ENCODE peak calls at places on chromosomes 13 and 19, in six cellular contexts. T is WTC11; O is psoas muscle; U is AG04450; Y is lower lobe of right lung; R is CD8-positive, alpha-beta T cell. H is an unnamed sample.

GRCh38 chr13:29573190-29573589 is 22.3 kb downstream of the SLC7A1 start:
- DNase-seq in T (no peak), O (no peak), U (no peak), Y (no peak), R (no peak), H (no peak)

GRCh38 chr19:33406521-33407139 is 33.1 kb downstream of the CEBPG start:
- DNase-seq in T (peak; percentile 92), O (peak; percentile 68), U (no peak), Y (peak; percentile 80), R (peak; percentile 54), H (peak; percentile 88)

GRCh38 chr13:106997219-106997618 is 429.3 kb upstream of the ARGLU1 start:
- DNase-seq in T (no peak), O (no peak), U (no peak), Y (no peak), R (no peak), H (no peak)

GRCh38 chr19:1003283-1003682 is 3.1 kb downstream of the GRIN3B start:
- DNase-seq in T (no peak), O (no peak), U (no peak), Y (no peak), R (no peak), H (no peak)

GRCh38 chr19:13961826-13962737 is 9.8 kb downstream of the DCAF15 start:
- DNase-seq in T (peak; percentile 62), O (no peak), U (no peak), Y (no peak), R (no peak), H (no peak)

GRCh38 chr13:32955881-32956594 is 60.2 kb upstream of the KL start:
- DNase-seq in T (no peak), O (no peak), U (no peak), Y (no peak), R (no peak), H (no peak)

GRCh38 chr13:93066187-93066586 is 160.4 kb upstream of the GPC6 start:
- DNase-seq in T (no peak), O (no peak), U (peak; percentile 45), Y (no peak), R (no peak), H (no peak)

GRCh38 chr13:42337808-42338600 is 66.1 kb downstream of the AKAP11 start:
- DNase-seq in T (no peak), O (no peak), U (no peak), Y (no peak), R (no peak), H (no peak)

GRCh38 chr19:23190341-23190740 is 59.9 kb downstream of the ZNF724 start:
- DNase-seq in T (no peak), O (no peak), U (no peak), Y (no peak), R (no peak), H (no peak)

GRCh38 chr13:20054586-20054985 is 96.1 kb downstream of the ZMYM2 start:
- DNase-seq in T (no peak), O (no peak), U (no peak), Y (no peak), R (no peak), H (no peak)

GRCh38 chr19:44757057-44757734 is 8.7 kb downstream of the BCL3 start:
- DNase-seq in T (peak; percentile 36), O (peak; percentile 80), U (no peak), Y (no peak), R (no peak), H (no peak)

GRCh38 chr13:28001837-28002473 is 13.5 kb upstream of the URAD start:
- DNase-seq in T (no peak), O (no peak), U (no peak), Y (no peak), R (no peak), H (no peak)

GRCh38 chr19:17489392-17490030 is 19.2 kb downstream of the SLC27A1 start:
- DNase-seq in T (no peak), O (no peak), U (no peak), Y (no peak), R (no peak), H (no peak)

GRCh38 chr19:12899891-12900518 is 9.0 kb downstream of the GCDH start:
- DNase-seq in T (no peak), O (no peak), U (no peak), Y (no peak), R (no peak), H (no peak)

GRCh38 chr19:10227215-10227971 is 3.7 kb downstream of the S1PR2 start:
- DNase-seq in T (peak; percentile 52), O (peak; percentile 32), U (no peak), Y (no peak), R (no peak), H (no peak)

GRCh38 chr13:23790591-23791170 is 98.5 kb downstream of the MIPEP start:
- DNase-seq in T (no peak), O (no peak), U (no peak), Y (no peak), R (no peak), H (no peak)

GRCh38 chr19:5232798-5233505 is 107.7 kb downstream of the PTPRS start:
- DNase-seq in T (no peak), O (no peak), U (no peak), Y (no peak), R (no peak), H (no peak)

GRCh38 chr19:33373701-33374405 is at the start of gene CEBPG:
- DNase-seq in T (peak; percentile 44), O (peak; percentile 71), U (no peak), Y (peak; percentile 67), R (peak; percentile 21), H (no peak)

GRCh38 chr19:1239796-1240737 is 1.5 kb upstream of the ATP5F1D start:
- DNase-seq in T (peak; percentile 93), O (peak; percentile 93), U (peak; percentile 68), Y (peak; percentile 89), R (peak; percentile 86), H (no peak)

GRCh38 chr13:46476174-46476573 is 76.8 kb upstream of the LRCH1 start:
- DNase-seq in T (no peak), O (no peak), U (no peak), Y (no peak), R (no peak), H (no peak)

GRCh38 chr19:29598496-29598895 is 7.6 kb upstream of the POP4 start:
- DNase-seq in T (no peak), O (no peak), U (no peak), Y (no peak), R (no peak), H (no peak)

GRCh38 chr13:49248433-49249002 is 793 bp downstream of the CDADC1 start:
- DNase-seq in T (no peak), O (no peak), U (no peak), Y (peak; percentile 47), R (no peak), H (no peak)
- TF ChIP-seq CTCF in T (no peak), O (no peak), U (peak; percentile 27), Y (no peak), R (no peak), H (peak; percentile 68)

DNA sequence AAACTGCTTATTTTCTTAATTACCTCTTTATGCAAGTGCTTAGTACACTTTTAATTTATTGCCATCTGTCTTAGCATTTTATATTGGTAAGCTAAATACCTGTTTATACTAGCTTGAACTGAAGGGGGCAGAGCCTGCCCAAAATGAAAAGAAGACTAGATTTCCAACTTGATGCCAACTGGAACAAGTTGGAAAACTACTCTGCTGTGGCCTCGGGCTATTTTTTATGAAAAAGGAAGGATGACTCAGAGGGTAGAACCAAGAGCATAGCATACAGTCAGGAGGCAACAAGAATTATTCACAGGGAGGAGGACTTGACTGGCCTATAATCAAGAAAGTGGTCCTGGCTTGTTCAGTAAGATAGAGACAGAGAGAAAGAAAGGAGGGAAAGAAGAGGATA is 150.3 kb downstream of the NDFIP2 start:
- DNase-seq in T (no peak), O (no peak), U (no peak), Y (no peak), R (no peak), H (no peak)
- TF ChIP-seq CTCF in T (no peak), O (peak; percentile 59), U (peak; percentile 23), Y (no peak), R (no peak), H (peak; percentile 80)

DNA sequence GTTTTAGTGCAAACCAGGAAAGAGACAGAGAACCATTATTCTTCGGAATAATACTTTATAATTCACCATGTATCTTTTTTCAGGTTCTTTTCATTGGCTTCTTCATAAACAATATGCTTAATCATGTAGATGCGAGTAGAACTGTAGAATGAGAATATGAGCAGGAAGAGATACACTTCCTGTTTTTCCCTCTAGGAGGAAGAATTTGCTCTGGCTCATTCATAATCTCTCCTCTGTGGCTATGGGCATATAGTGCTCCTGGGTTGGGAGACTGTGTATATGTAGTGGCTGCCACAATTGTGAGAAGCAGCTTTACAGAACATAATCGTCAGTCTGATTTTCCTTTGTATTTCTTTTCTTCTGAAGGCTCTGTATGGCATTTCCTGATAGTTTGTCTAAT is 2.8 kb upstream of the DCLK1 start:
- DNase-seq in T (no peak), O (no peak), U (no peak), Y (no peak), R (no peak), H (no peak)
- TF ChIP-seq CTCF in T (no peak), O (no peak), U (peak; percentile 3), Y (no peak), R (no peak), H (peak; percentile 21)

GRCh38 chr19:57903298-57904174 is 12.9 kb downstream of the ZNF417 start:
- DNase-seq in T (no peak), O (no peak), U (no peak), Y (no peak), R (no peak), H (no peak)
- TF ChIP-seq CTCF in T (peak; percentile 39), O (peak; percentile 31), U (peak; percentile 62), Y (peak; percentile 39), R (peak; percentile 65), H (peak; percentile 80)

DNA sequence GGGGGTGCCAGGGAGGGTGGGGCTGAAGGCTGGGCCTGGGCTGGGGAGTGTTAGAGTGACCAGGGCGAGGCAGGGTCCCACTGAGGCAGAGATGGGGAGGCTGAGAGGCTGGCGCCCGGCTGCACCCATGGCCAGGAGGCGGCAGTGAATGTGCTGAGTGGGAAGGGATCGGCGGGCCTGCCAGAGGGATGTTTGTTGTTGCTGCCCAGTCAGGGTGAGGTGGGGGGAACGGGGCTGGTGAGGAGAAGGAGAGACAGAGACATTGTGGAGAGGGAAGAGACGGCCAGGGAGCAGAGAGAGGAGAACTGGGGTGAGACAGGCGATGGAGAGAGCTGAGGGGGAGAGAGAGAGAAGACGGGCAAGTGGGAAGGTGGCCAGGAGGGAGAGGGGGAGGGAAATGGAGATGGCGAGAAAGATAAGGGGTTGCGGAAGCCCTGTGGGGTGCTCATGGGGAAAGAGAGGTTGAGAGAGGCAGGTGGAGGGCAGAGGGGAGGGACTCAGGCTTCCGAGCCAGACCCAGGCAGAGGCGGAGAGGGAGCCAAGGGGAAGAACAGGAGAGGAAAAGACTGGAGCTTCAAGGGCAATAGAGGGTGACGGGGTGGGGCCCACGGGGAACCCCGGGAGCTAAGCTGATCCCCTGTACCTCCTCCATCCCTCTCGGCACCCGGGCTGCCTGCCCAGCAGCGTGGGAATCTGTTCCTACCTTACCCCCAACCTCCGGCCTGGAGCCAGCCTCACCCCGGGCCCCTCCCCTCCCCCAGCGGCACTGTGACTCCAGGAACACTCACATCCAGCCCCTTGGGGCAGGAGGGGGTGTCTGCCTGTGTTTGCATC is 690 bp upstream of the B3GNT8 start:
- DNase-seq in T (peak; percentile 39), O (peak; percentile 41), U (no peak), Y (peak; percentile 71), R (no peak), H (no peak)
- TF ChIP-seq CTCF in T (no peak), O (no peak), U (no peak), Y (no peak), R (no peak), H (no peak)

GRCh38 chr19:3302755-3303154 is 63.6 kb upstream of the NFIC start:
- DNase-seq in T (no peak), O (no peak), U (no peak), Y (no peak), R (no peak), H (no peak)
- TF ChIP-seq CTCF in T (no peak), O (no peak), U (no peak), Y (no peak), R (no peak), H (peak; percentile 23)

H was measured in chondrocyte.